ENCODE peak calls at places on chromosomes 3 and 15, in six cellular contexts. One of them, this sample, is unnamed.

GRCh38 chr15:57626713-57627440 is 35.2 kb downstream of the MYZAP start:
- DNase-seq in neural progenitor cell: no peak
- DNase-seq in foreskin melanocyte: no peak
- DNase-seq in fibroblast of lung: no peak
- DNase-seq in GM12864: no peak
- DNase-seq in NCI-H1436: no peak
- DNase-seq in this sample: no peak

GRCh38 chr15:98794754-98795153 is 146.4 kb downstream of the IGF1R start:
- DNase-seq in foreskin melanocyte: no peak
- DNase-seq in GM12864: no peak
- DNase-seq in neural progenitor cell: no peak
- DNase-seq in NCI-H1436: no peak
- DNase-seq in fibroblast of lung: no peak
- DNase-seq in this sample: no peak

GRCh38 chr3:24477090-24477656 is 17.5 kb downstream of the THRB start:
- DNase-seq in NCI-H1436: no peak
- DNase-seq in neural progenitor cell: peak
- DNase-seq in GM12864: no peak
- DNase-seq in foreskin melanocyte: no peak
- DNase-seq in fibroblast of lung: no peak
- DNase-seq in this sample: no peak

GRCh38 chr3:30667250-30667585 is 60.8 kb downstream of the TGFBR2 start:
- DNase-seq in NCI-H1436: no peak
- DNase-seq in GM12864: no peak
- DNase-seq in foreskin melanocyte: no peak
- DNase-seq in fibroblast of lung: peak
- DNase-seq in neural progenitor cell: peak
- DNase-seq in this sample: no peak

GRCh38 chr15:100686725-100687488 is 84.5 kb downstream of the ASB7 start:
- DNase-seq in foreskin melanocyte: no peak
- DNase-seq in neural progenitor cell: no peak
- DNase-seq in GM12864: no peak
- DNase-seq in fibroblast of lung: peak
- DNase-seq in NCI-H1436: no peak
- DNase-seq in this sample: no peak

GRCh38 chr3:50303038-50303815 is at the start of gene HYAL1:
- DNase-seq in foreskin melanocyte: no peak
- DNase-seq in fibroblast of lung: no peak
- DNase-seq in NCI-H1436: no peak
- DNase-seq in GM12864: no peak
- DNase-seq in neural progenitor cell: peak
- DNase-seq in this sample: no peak

GRCh38 chr15:77507911-77508310 is 87.2 kb downstream of the HMG20A start:
- DNase-seq in GM12864: no peak
- DNase-seq in NCI-H1436: no peak
- DNase-seq in foreskin melanocyte: peak
- DNase-seq in neural progenitor cell: no peak
- DNase-seq in fibroblast of lung: peak
- DNase-seq in this sample: peak

GRCh38 chr3:181887685-181888084 is 176.0 kb downstream of the SOX2 start:
- DNase-seq in fibroblast of lung: no peak
- DNase-seq in neural progenitor cell: no peak
- DNase-seq in GM12864: no peak
- DNase-seq in NCI-H1436: no peak
- DNase-seq in foreskin melanocyte: no peak
- DNase-seq in this sample: no peak

GRCh38 chr15:85312486-85312885 is 67.9 kb upstream of the AKAP13 start:
- DNase-seq in neural progenitor cell: no peak
- DNase-seq in GM12864: peak
- DNase-seq in NCI-H1436: no peak
- DNase-seq in foreskin melanocyte: no peak
- DNase-seq in fibroblast of lung: peak
- DNase-seq in this sample: no peak

This sample was measured in globus pallidus.